ENCODE peak calls at places on chromosomes 4 and X, in ten cellular contexts. H is midbrain; C is activated CD4-positive, alpha-beta T cell treated with anti-CD3 and anti-CD28 coated beads for 24 hours; E is cardiac muscle cell; Z is gastrocnemius medialis; F is NCI-H524; V is GM12891; K is erythroblast; O is GM13976; Y is MCF 10A. R is an unnamed sample.

GRCh38 chr4:172153694-172154093 is 340.5 kb downstream of the GALNTL6 start:
- DNase-seq in H (no peak), C (no peak), E (no peak), Z (no peak), F (no peak), V (no peak), K (no peak), O (no peak), Y (no peak), R (peak)

GRCh38 chr4:39770969-39771724 is 73.2 kb downstream of the UBE2K start:
- DNase-seq in H (no peak), C (no peak), E (no peak), Z (no peak), F (no peak), V (no peak), K (no peak), O (no peak), Y (no peak), R (no peak)

GRCh38 chrX:41265615-41266014 is 68.3 kb upstream of the DDX3X start:
- DNase-seq in H (no peak), C (no peak), E (peak), Z (peak), F (no peak), V (no peak), K (no peak), O (no peak), Y (no peak), R (no peak)

GRCh38 chrX:49919617-49920016 is 2.8 kb upstream of the CLCN5 start:
- DNase-seq in H (peak), C (peak), E (peak), Z (peak), F (peak), V (no peak), K (peak), O (no peak), Y (peak), R (peak)

GRCh38 chrX:79167437-79167836 is 22.9 kb downstream of the GPR174 start:
- DNase-seq in H (no peak), C (no peak), E (no peak), Z (no peak), F (no peak), V (no peak), K (no peak), O (no peak), Y (no peak), R (no peak)

GRCh38 chrX:107935664-107936433 is 46.3 kb downstream of the TEX13B start:
- DNase-seq in H (no peak), C (no peak), E (peak), Z (no peak), F (no peak), V (no peak), K (no peak), O (no peak), Y (peak), R (no peak)

GRCh38 chrX:40132751-40133150 is 35.0 kb upstream of the BCOR start:
- DNase-seq in H (no peak), C (no peak), E (peak), Z (peak), F (no peak), V (no peak), K (peak), O (no peak), Y (peak), R (no peak)

GRCh38 chr4:182354867-182355266 is 111.7 kb downstream of the TENM3 start:
- DNase-seq in H (no peak), C (no peak), E (peak), Z (no peak), F (no peak), V (no peak), K (no peak), O (no peak), Y (peak), R (no peak)

GRCh38 chrX:65451663-65452062 is 82.9 kb downstream of the LAS1L start:
- DNase-seq in H (no peak), C (no peak), E (peak), Z (no peak), F (peak), V (peak), K (peak), O (peak), Y (peak), R (no peak)

GRCh38 chr4:88284378-88285234 is at the start of gene PPM1K:
- DNase-seq in H (peak), C (peak), E (peak), Z (peak), F (peak), V (peak), K (peak), O (peak), Y (peak), R (peak)

GRCh38 chr4:180156684-180157083 is 2086.5 kb upstream of the TENM3 start:
- DNase-seq in H (no peak), C (no peak), E (no peak), Z (no peak), F (no peak), V (no peak), K (no peak), O (no peak), Y (no peak), R (no peak)

GRCh38 chr4:79150820-79151416 is 174.9 kb downstream of the NAA11 start:
- DNase-seq in H (no peak), C (no peak), E (no peak), Z (no peak), F (no peak), V (no peak), K (no peak), O (no peak), Y (no peak), R (no peak)

GRCh38 chr4:104015680-104016079 is 295.9 kb upstream of the TACR3 start:
- DNase-seq in H (peak), C (no peak), E (peak), Z (no peak), F (peak), V (no peak), K (peak), O (no peak), Y (peak), R (no peak)

GRCh38 chrX:14356401-14356800 is 172.9 kb upstream of the GLRA2 start:
- DNase-seq in H (no peak), C (no peak), E (no peak), Z (no peak), F (no peak), V (no peak), K (no peak), O (no peak), Y (peak), R (no peak)

GRCh38 chr4:43089730-43090129 is 197.2 kb downstream of the GRXCR1 start:
- DNase-seq in H (no peak), C (no peak), E (no peak), Z (no peak), F (no peak), V (no peak), K (no peak), O (no peak), Y (peak), R (no peak)

GRCh38 chrX:148024425-148025148 is 43.5 kb downstream of the FMR1NB start:
- DNase-seq in H (peak), C (no peak), E (no peak), Z (no peak), F (no peak), V (no peak), K (no peak), O (no peak), Y (no peak), R (no peak)

GRCh38 chr4:140757220-140757607 is 1.0 kb upstream of the TBC1D9 start:
- DNase-seq in H (no peak), C (no peak), E (no peak), Z (no peak), F (no peak), V (no peak), K (no peak), O (peak), Y (no peak), R (no peak)

GRCh38 chrX:130224810-130225209 is 43.9 kb downstream of the ZNF280C start:
- DNase-seq in H (no peak), C (no peak), E (peak), Z (no peak), F (no peak), V (no peak), K (no peak), O (no peak), Y (peak), R (no peak)

GRCh38 chrX:8673211-8673610 is 58.7 kb downstream of the ANOS1 start:
- DNase-seq in H (no peak), C (no peak), E (peak), Z (no peak), F (no peak), V (no peak), K (no peak), O (no peak), Y (no peak), R (no peak)

GRCh38 chr4:74370912-74371311 is 6.0 kb downstream of the EREG start:
- DNase-seq in H (peak), C (no peak), E (peak), Z (no peak), F (peak), V (peak), K (peak), O (peak), Y (peak), R (peak)

GRCh38 chr4:8451440-8452182 is 11.0 kb downstream of the TRMT44 start:
- DNase-seq in H (no peak), C (no peak), E (peak), Z (no peak), F (no peak), V (no peak), K (no peak), O (no peak), Y (peak), R (no peak)

GRCh38 chr4:52947691-52948397 is 85.7 kb downstream of the RASL11B start:
- DNase-seq in H (no peak), C (no peak), E (no peak), Z (no peak), F (peak), V (no peak), K (no peak), O (no peak), Y (no peak), R (no peak)